ENCODE peak calls at places on chromosomes 3 and 15, in eight cellular contexts. Y is cardiac fibroblast; Z is astrocyte of the spinal cord; U is endothelial cell; R is colonic mucosa; D is OCI-LY7; T is CD4-positive, alpha-beta T cell; C is RWPE1. G is an unnamed sample.

GRCh38 chr3:112395166-112395894 is 62.4 kb downstream of the CD200 start:
- DNase-seq in Y (no peak), Z (no peak), U (peak; percentile 27), R (no peak), D (no peak), T (no peak), C (no peak), G (no peak)

GRCh38 chr3:127184870-127185216 is 8.1 kb upstream of the PRR23E start:
- DNase-seq in Y (no peak), Z (no peak), U (no peak), R (no peak), D (no peak), T (no peak), C (no peak), G (no peak)

GRCh38 chr3:42698911-42699230 is 3.7 kb downstream of the HHATL start:
- DNase-seq in Y (no peak), Z (no peak), U (no peak), R (no peak), D (no peak), T (no peak), C (no peak), G (peak; percentile 62)

GRCh38 chr3:160129459-160130061 is 95.7 kb upstream of the C3orf80 start:
- DNase-seq in Y (peak; percentile 98), Z (peak; percentile 96), U (no peak), R (no peak), D (no peak), T (no peak), C (peak; percentile 75), G (no peak)

GRCh38 chr3:144770291-144770690 is 798.7 kb downstream of the DIPK2A start:
- DNase-seq in Y (no peak), Z (no peak), U (no peak), R (no peak), D (no peak), T (no peak), C (no peak), G (no peak)

GRCh38 chr3:56364665-56365064 is 103.6 kb downstream of the ERC2 start:
- DNase-seq in Y (no peak), Z (no peak), U (no peak), R (no peak), D (no peak), T (no peak), C (no peak), G (no peak)

GRCh38 chr3:195403244-195403643 is 39.6 kb downstream of the ACAP2 start:
- DNase-seq in Y (no peak), Z (no peak), U (no peak), R (no peak), D (no peak), T (no peak), C (no peak), G (no peak)

GRCh38 chr15:89814112-89814742 is 425 bp downstream of the ANPEP start:
- DNase-seq in Y (no peak), Z (no peak), U (no peak), R (no peak), D (no peak), T (no peak), C (no peak), G (peak; percentile 87)

GRCh38 chr3:176950743-176951142 is 246.5 kb downstream of the TBL1XR1 start:
- DNase-seq in Y (peak; percentile 77), Z (peak; percentile 66), U (no peak), R (no peak), D (no peak), T (no peak), C (peak; percentile 80), G (no peak)

GRCh38 chr3:112976001-112976400 is 1.1 kb upstream of the CD200R1 start:
- DNase-seq in Y (no peak), Z (no peak), U (no peak), R (no peak), D (no peak), T (no peak), C (no peak), G (no peak)

GRCh38 chr15:59879506-59879905 is 124.6 kb upstream of the FOXB1 start:
- DNase-seq in Y (peak; percentile 91), Z (peak; percentile 90), U (no peak), R (no peak), D (no peak), T (no peak), C (peak; percentile 56), G (peak; percentile 58)

GRCh38 chr3:121995190-121996137 is 26.6 kb downstream of the ILDR1 start:
- DNase-seq in Y (peak; percentile 76), Z (peak; percentile 74), U (peak; percentile 50), R (peak; percentile 77), D (peak; percentile 87), T (no peak), C (peak; percentile 75), G (peak; percentile 92)

GRCh38 chr3:78875851-78876250 is 891.9 kb downstream of the ROBO1 start:
- DNase-seq in Y (peak; percentile 80), Z (peak; percentile 43), U (no peak), R (no peak), D (no peak), T (no peak), C (no peak), G (no peak)

GRCh38 chr3:42498791-42499477 is 3.5 kb upstream of the VIPR1 start:
- DNase-seq in Y (no peak), Z (no peak), U (no peak), R (peak; percentile 15), D (no peak), T (no peak), C (no peak), G (no peak)

GRCh38 chr15:35740761-35741160 is 194.8 kb upstream of the DPH6 start:
- DNase-seq in Y (peak; percentile 59), Z (peak; percentile 56), U (no peak), R (no peak), D (no peak), T (no peak), C (no peak), G (no peak)

GRCh38 chr15:100463515-100463914 is 65.2 kb downstream of the CERS3 start:
- DNase-seq in Y (no peak), Z (no peak), U (no peak), R (no peak), D (no peak), T (no peak), C (no peak), G (no peak)

GRCh38 chr3:63478962-63479660 is 173.4 kb upstream of the SNTN start:
- DNase-seq in Y (peak; percentile 6), Z (no peak), U (no peak), R (no peak), D (no peak), T (no peak), C (no peak), G (no peak)

GRCh38 chr15:78212546-78213424 is 21.6 kb downstream of the ACSBG1 start:
- DNase-seq in Y (peak; percentile 69), Z (peak; percentile 89), U (no peak), R (peak; percentile 79), D (no peak), T (no peak), C (peak; percentile 87), G (peak; percentile 97)

GRCh38 chr3:161607056-161607455 is 110.4 kb downstream of the OTOL1 start:
- DNase-seq in Y (peak; percentile 30), Z (peak; percentile 10), U (no peak), R (no peak), D (no peak), T (no peak), C (no peak), G (no peak)

GRCh38 chr3:173709026-173709425 is 311.5 kb downstream of the NLGN1 start:
- DNase-seq in Y (peak; percentile 75), Z (peak; percentile 80), U (no peak), R (no peak), D (no peak), T (no peak), C (no peak), G (peak; percentile 42)

GRCh38 chr3:69649713-69650419 is 89.4 kb upstream of the MITF start:
- DNase-seq in Y (peak; percentile 58), Z (peak; percentile 46), U (no peak), R (no peak), D (no peak), T (no peak), C (no peak), G (no peak)

DNA sequence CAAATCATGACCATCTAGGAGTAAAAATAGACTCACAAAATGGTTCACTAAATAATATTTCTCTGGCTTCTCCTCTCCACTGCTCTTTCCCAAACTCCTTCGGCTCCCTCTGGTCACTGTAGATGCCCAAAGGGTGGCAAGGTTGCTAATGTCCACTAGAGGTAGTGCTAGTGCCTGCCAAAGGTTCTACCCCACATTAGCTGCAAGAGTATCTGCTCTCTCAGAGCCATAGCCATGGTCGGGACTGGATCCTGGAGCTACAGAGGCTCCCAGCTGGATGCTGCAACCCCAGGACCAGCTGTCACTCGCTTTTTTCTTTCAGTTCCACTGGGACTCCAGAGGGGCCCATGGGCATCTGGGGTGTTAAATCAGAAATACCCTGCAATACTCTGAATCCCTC is 8.5 kb downstream of the HTR3D start:
- DNase-seq in Y (peak; percentile 59), Z (no peak), U (peak; percentile 28), R (no peak), D (no peak), T (no peak), C (no peak), G (peak; percentile 90)
- TF ChIP-seq CTCF in Y (peak; percentile 51), Z (peak; percentile 44), U (no peak), R (no peak), D (no peak), T (no peak), C (no peak), G (peak; percentile 71)

GRCh38 chr3:168061332-168061996 is 34.3 kb downstream of the GOLIM4 start:
- DNase-seq in Y (no peak), Z (no peak), U (no peak), R (no peak), D (peak; percentile 14), T (no peak), C (no peak), G (peak; percentile 43)
- TF ChIP-seq CTCF in Y (no peak), Z (no peak), U (no peak), R (no peak), D (peak; percentile 55), T (no peak), C (no peak), G (peak; percentile 25)

GRCh38 chr3:167102071-167102470 is 278.0 kb downstream of the ZBBX start:
- DNase-seq in Y (no peak), Z (no peak), U (no peak), R (no peak), D (peak; percentile 6), T (no peak), C (no peak), G (no peak)
- TF ChIP-seq CTCF in Y (no peak), Z (peak; percentile 11), U (peak; percentile 57), R (no peak), D (peak; percentile 65), T (no peak), C (no peak), G (no peak)

GRCh38 chr3:16719426-16719825 is 114.2 kb upstream of the DAZL start:
- DNase-seq in Y (no peak), Z (no peak), U (no peak), R (no peak), D (no peak), T (no peak), C (no peak), G (no peak)

GRCh38 chr3:16720367-16720766 is 115.1 kb upstream of the DAZL start:
- DNase-seq in Y (no peak), Z (peak; percentile 48), U (no peak), R (no peak), D (no peak), T (no peak), C (no peak), G (no peak)

GRCh38 chr3:16724487-16724886 is 119.3 kb upstream of the DAZL start:
- DNase-seq in Y (no peak), Z (peak; percentile 24), U (no peak), R (no peak), D (no peak), T (no peak), C (no peak), G (no peak)

GRCh38 chr3:16721494-16721893 is 116.3 kb upstream of the DAZL start:
- DNase-seq in Y (no peak), Z (no peak), U (no peak), R (no peak), D (no peak), T (no peak), C (no peak), G (no peak)

GRCh38 chr3:16723994-16724393 is 118.8 kb upstream of the DAZL start:
- DNase-seq in Y (peak; percentile 68), Z (peak; percentile 53), U (peak; percentile 4), R (no peak), D (peak; percentile 13), T (no peak), C (no peak), G (no peak)
- TF ChIP-seq CTCF in Y (peak; percentile 50), Z (peak; percentile 35), U (no peak), R (no peak), D (peak; percentile 30), T (no peak), C (no peak), G (peak; percentile 35)